ENCODE peak calls at places on chromosomes 5 and 9, in six cellular contexts. One of them, this sample, is unnamed. For H3K9me3, the result is how much of the 10 kb centered on the place peaks cover.

GRCh38 chr5:43353668-43354067 is 40.5 kb upstream of the HMGCS1 start:
- DNase-seq in stomach: no peak
- DNase-seq in IMR-90: no peak
- DNase-seq in DND-41: no peak
- DNase-seq in neural progenitor cell: no peak
- DNase-seq in upper lobe of right lung: no peak
- DNase-seq in this sample: no peak

GRCh38 chr5:2165991-2166978 is 283.6 kb upstream of the IRX4 start:
- DNase-seq in stomach: no peak
- DNase-seq in IMR-90: no peak
- DNase-seq in DND-41: no peak
- DNase-seq in neural progenitor cell: no peak
- DNase-seq in upper lobe of right lung: no peak
- DNase-seq in this sample: no peak

GRCh38 chr5:123085638-123086286 is 3.3 kb upstream of the PRDM6 start:
- DNase-seq in stomach: no peak
- DNase-seq in IMR-90: no peak
- DNase-seq in DND-41: no peak
- DNase-seq in neural progenitor cell: no peak
- DNase-seq in upper lobe of right lung: no peak
- DNase-seq in this sample: no peak

GRCh38 chr5:28012538-28012937 is 974.2 kb upstream of the CDH9 start:
- DNase-seq in stomach: no peak
- DNase-seq in IMR-90: no peak
- DNase-seq in DND-41: no peak
- DNase-seq in neural progenitor cell: no peak
- DNase-seq in upper lobe of right lung: no peak
- DNase-seq in this sample: no peak

GRCh38 chr5:150710165-150710564 is 9.3 kb upstream of the RBM22 start:
- DNase-seq in stomach: no peak
- DNase-seq in IMR-90: no peak
- DNase-seq in DND-41: no peak
- DNase-seq in neural progenitor cell: peak
- DNase-seq in upper lobe of right lung: no peak
- DNase-seq in this sample: no peak

GRCh38 chr5:44372028-44372427 is 17.2 kb downstream of the FGF10 start:
- DNase-seq in stomach: no peak
- DNase-seq in IMR-90: no peak
- DNase-seq in DND-41: no peak
- DNase-seq in neural progenitor cell: no peak
- DNase-seq in upper lobe of right lung: no peak
- DNase-seq in this sample: no peak

GRCh38 chr9:17800397-17800796 is 221.5 kb downstream of the SH3GL2 start:
- DNase-seq in stomach: no peak
- DNase-seq in IMR-90: no peak
- DNase-seq in DND-41: no peak
- DNase-seq in neural progenitor cell: no peak
- DNase-seq in upper lobe of right lung: no peak
- DNase-seq in this sample: no peak

GRCh38 chr9:77897292-77897691 is 134.3 kb downstream of the GNAQ start:
- DNase-seq in stomach: no peak
- DNase-seq in IMR-90: peak
- DNase-seq in DND-41: no peak
- DNase-seq in neural progenitor cell: peak
- DNase-seq in upper lobe of right lung: no peak
- DNase-seq in this sample: no peak

GRCh38 chr5:167759411-167759821 is 532.0 kb upstream of the WWC1 start:
- DNase-seq in stomach: no peak
- DNase-seq in IMR-90: peak
- DNase-seq in DND-41: no peak
- DNase-seq in neural progenitor cell: no peak
- DNase-seq in upper lobe of right lung: no peak
- DNase-seq in this sample: no peak

GRCh38 chr5:160844177-160844576 is 7.8 kb downstream of the ATP10B start:
- DNase-seq in stomach: no peak
- DNase-seq in IMR-90: no peak
- DNase-seq in DND-41: no peak
- DNase-seq in neural progenitor cell: no peak
- DNase-seq in upper lobe of right lung: no peak
- DNase-seq in this sample: no peak

GRCh38 chr5:143701476-143701875 is 110.5 kb upstream of the HMHB1 start:
- DNase-seq in stomach: no peak
- DNase-seq in IMR-90: peak
- DNase-seq in DND-41: no peak
- DNase-seq in neural progenitor cell: no peak
- DNase-seq in upper lobe of right lung: no peak
- DNase-seq in this sample: no peak

GRCh38 chr5:61949054-61949679 is 356.8 kb upstream of the KIF2A start:
- DNase-seq in stomach: no peak
- DNase-seq in IMR-90: no peak
- DNase-seq in DND-41: no peak
- DNase-seq in neural progenitor cell: no peak
- DNase-seq in upper lobe of right lung: no peak
- DNase-seq in this sample: no peak

GRCh38 chr5:153084476-153084875 is 406.0 kb upstream of the GRIA1 start:
- DNase-seq in stomach: no peak
- DNase-seq in IMR-90: no peak
- DNase-seq in DND-41: no peak
- DNase-seq in neural progenitor cell: no peak
- DNase-seq in upper lobe of right lung: no peak
- DNase-seq in this sample: no peak

GRCh38 chr5:131252824-131253171 is 11.1 kb upstream of the CDC42SE2 start:
- DNase-seq in stomach: peak
- DNase-seq in IMR-90: no peak
- DNase-seq in DND-41: peak
- DNase-seq in neural progenitor cell: no peak
- DNase-seq in upper lobe of right lung: peak
- DNase-seq in this sample: peak

GRCh38 chr9:120928720-120929389 is 2.3 kb upstream of the TRAF1 start:
- DNase-seq in stomach: peak
- DNase-seq in IMR-90: no peak
- DNase-seq in DND-41: peak
- DNase-seq in neural progenitor cell: peak
- DNase-seq in upper lobe of right lung: peak
- DNase-seq in this sample: peak

GRCh38 chr9:97986466-97986865 is 3.3 kb downstream of the ANP32B start:
- DNase-seq in stomach: no peak
- DNase-seq in IMR-90: no peak
- DNase-seq in DND-41: no peak
- DNase-seq in neural progenitor cell: no peak
- DNase-seq in upper lobe of right lung: no peak
- DNase-seq in this sample: no peak

GRCh38 chr5:96626956-96627355 is 35.2 kb upstream of the CAST start:
- DNase-seq in stomach: no peak
- DNase-seq in IMR-90: peak
- DNase-seq in DND-41: no peak
- DNase-seq in neural progenitor cell: no peak
- DNase-seq in upper lobe of right lung: no peak
- DNase-seq in this sample: no peak

GRCh38 chr5:151223447-151224264 is at the start of gene CCDC69:
- DNase-seq in stomach: peak
- DNase-seq in IMR-90: peak
- DNase-seq in DND-41: no peak
- DNase-seq in neural progenitor cell: peak
- DNase-seq in upper lobe of right lung: peak
- DNase-seq in this sample: peak

GRCh38 chr5:163193886-163194285 is 243.5 kb upstream of the CCNG1 start:
- DNase-seq in stomach: no peak
- DNase-seq in IMR-90: no peak
- DNase-seq in DND-41: no peak
- DNase-seq in neural progenitor cell: no peak
- DNase-seq in upper lobe of right lung: no peak
- DNase-seq in this sample: no peak

GRCh38 chr5:170232786-170233185 is at the start of gene C5orf58:
- DNase-seq in stomach: no peak
- DNase-seq in IMR-90: no peak
- DNase-seq in DND-41: no peak
- DNase-seq in neural progenitor cell: no peak
- DNase-seq in upper lobe of right lung: peak
- DNase-seq in this sample: no peak

GRCh38 chr5:35894131-35894530 is 37.4 kb downstream of the IL7R start:
- DNase-seq in stomach: no peak
- DNase-seq in IMR-90: no peak
- DNase-seq in DND-41: no peak
- DNase-seq in neural progenitor cell: no peak
- DNase-seq in upper lobe of right lung: no peak
- DNase-seq in this sample: no peak

GRCh38 chr5:157026789-157027424 is 32.0 kb downstream of the HAVCR1 start:
- DNase-seq in stomach: no peak
- DNase-seq in IMR-90: no peak
- DNase-seq in DND-41: no peak
- DNase-seq in neural progenitor cell: peak
- DNase-seq in upper lobe of right lung: no peak
- DNase-seq in this sample: no peak

GRCh38 chr9:126147186-126147585 is 179.4 kb upstream of the MVB12B start:
- DNase-seq in stomach: no peak
- DNase-seq in IMR-90: no peak
- DNase-seq in DND-41: no peak
- DNase-seq in neural progenitor cell: no peak
- DNase-seq in upper lobe of right lung: peak
- DNase-seq in this sample: no peak

GRCh38 chr9:125878241-125878640 is 131.1 kb downstream of the PBX3 start:
- DNase-seq in stomach: no peak
- DNase-seq in IMR-90: no peak
- DNase-seq in DND-41: no peak
- DNase-seq in neural progenitor cell: no peak
- DNase-seq in upper lobe of right lung: no peak
- DNase-seq in this sample: no peak

GRCh38 chr5:138230981-138231589 is 18.0 kb upstream of the CDC23 start:
- DNase-seq in stomach: peak
- DNase-seq in IMR-90: no peak
- DNase-seq in DND-41: peak
- DNase-seq in neural progenitor cell: no peak
- DNase-seq in upper lobe of right lung: no peak
- DNase-seq in this sample: no peak

GRCh38 chr5:95283761-95284511 is 958 bp downstream of the MCTP1 start:
- DNase-seq in stomach: peak
- DNase-seq in IMR-90: no peak
- DNase-seq in DND-41: no peak
- DNase-seq in neural progenitor cell: peak
- DNase-seq in upper lobe of right lung: peak
- DNase-seq in this sample: no peak

GRCh38 chr9:127920794-127921193 is 4.0 kb upstream of the ST6GALNAC4 start:
- DNase-seq in stomach: no peak
- DNase-seq in IMR-90: no peak
- DNase-seq in DND-41: no peak
- DNase-seq in neural progenitor cell: no peak
- DNase-seq in upper lobe of right lung: no peak
- DNase-seq in this sample: no peak

GRCh38 chr9:127916665-127917581 is at the start of gene ST6GALNAC4:
- DNase-seq in stomach: peak
- DNase-seq in IMR-90: peak
- DNase-seq in DND-41: peak
- DNase-seq in neural progenitor cell: peak
- DNase-seq in upper lobe of right lung: peak
- DNase-seq in this sample: peak

GRCh38 chr9:127917603-127918002 is 762 bp upstream of the ST6GALNAC4 start:
- DNase-seq in stomach: no peak
- DNase-seq in IMR-90: no peak
- DNase-seq in DND-41: peak
- DNase-seq in neural progenitor cell: no peak
- DNase-seq in upper lobe of right lung: no peak
- DNase-seq in this sample: no peak

GRCh38 chr9:127919253-127919815 is 2.5 kb upstream of the ST6GALNAC4 start:
- DNase-seq in stomach: peak
- DNase-seq in IMR-90: peak
- DNase-seq in DND-41: no peak
- DNase-seq in neural progenitor cell: no peak
- DNase-seq in upper lobe of right lung: peak
- DNase-seq in this sample: no peak

DNA sequence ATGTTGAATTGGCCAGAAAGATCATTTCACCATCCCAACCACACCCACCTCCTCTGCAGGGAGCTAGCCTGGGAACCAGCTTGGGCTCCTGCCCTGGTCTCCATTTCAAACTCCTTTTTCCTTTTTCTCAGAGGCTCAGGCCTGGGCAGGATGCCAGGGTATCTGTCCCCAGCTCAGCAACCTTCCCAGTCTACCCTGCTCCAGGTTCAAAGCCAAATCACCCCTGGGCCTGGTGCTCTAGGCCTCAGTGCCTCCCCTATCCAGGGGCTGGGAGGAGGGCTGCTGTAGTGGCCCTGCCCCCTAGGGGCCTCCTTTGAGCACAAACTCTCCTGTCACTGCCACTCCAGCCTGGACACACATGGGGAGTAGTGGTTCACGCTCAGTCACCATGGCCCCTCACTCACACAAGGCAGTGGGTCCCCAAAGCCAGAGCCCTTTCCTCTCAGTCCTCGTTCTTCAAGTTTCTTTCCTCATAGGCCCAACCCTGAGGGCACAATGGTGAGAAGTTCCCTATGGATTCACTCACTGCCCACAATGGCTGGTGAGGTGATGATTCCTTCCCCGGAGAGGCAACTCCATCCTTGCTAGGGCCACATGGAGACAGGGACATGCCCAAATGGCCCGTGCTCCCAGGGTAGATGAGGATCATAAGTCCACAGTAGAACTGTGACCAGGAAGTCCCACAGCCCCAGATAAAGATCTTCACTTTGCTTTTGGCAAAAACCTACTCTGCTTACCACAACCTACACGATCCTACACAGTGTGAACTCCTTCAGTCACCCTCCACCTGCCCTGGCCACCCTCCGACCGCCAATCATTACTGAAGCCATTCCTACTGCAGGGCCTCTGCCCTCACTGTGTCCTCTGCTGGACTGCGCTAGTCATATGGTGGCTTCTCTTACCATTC is 1.6 kb upstream of the ST6GALNAC4 start:
- DNase-seq in stomach: no peak
- DNase-seq in IMR-90: no peak
- DNase-seq in DND-41: no peak
- DNase-seq in neural progenitor cell: peak
- DNase-seq in upper lobe of right lung: no peak
- DNase-seq in this sample: peak
- TF ChIP-seq CTCF in stomach: no peak
- TF ChIP-seq CTCF in IMR-90: peak
- TF ChIP-seq CTCF in DND-41: peak
- TF ChIP-seq CTCF in neural progenitor cell: peak
- TF ChIP-seq CTCF in upper lobe of right lung: no peak
- TF ChIP-seq CTCF in this sample: no peak

GRCh38 chr9:2014696-2015580 is at the start of gene SMARCA2:
- DNase-seq in stomach: peak
- DNase-seq in IMR-90: peak
- DNase-seq in DND-41: peak
- DNase-seq in neural progenitor cell: peak
- DNase-seq in upper lobe of right lung: peak
- DNase-seq in this sample: peak
- H3K9me3 ChIP-seq in stomach: under half
- H3K9me3 ChIP-seq in IMR-90: under half
- H3K9me3 ChIP-seq in DND-41: under half
- H3K9me3 ChIP-seq in neural progenitor cell: under half
- H3K9me3 ChIP-seq in upper lobe of right lung: under half
- H3K9me3 ChIP-seq in this sample: under half

GRCh38 chr5:89065919-89066318 is 182.9 kb upstream of the MEF2C start:
- DNase-seq in stomach: no peak
- DNase-seq in IMR-90: no peak
- DNase-seq in DND-41: no peak
- DNase-seq in neural progenitor cell: no peak
- DNase-seq in upper lobe of right lung: no peak
- DNase-seq in this sample: no peak
- H3K27ac ChIP-seq in stomach: no peak
- H3K27ac ChIP-seq in IMR-90: no peak
- H3K27ac ChIP-seq in DND-41: no peak
- H3K27ac ChIP-seq in neural progenitor cell: no peak
- H3K27ac ChIP-seq in upper lobe of right lung: no peak
- H3K27ac ChIP-seq in this sample: no peak

GRCh38 chr9:127629468-127630081 is 17.5 kb downstream of the STXBP1 start:
- DNase-seq in stomach: no peak
- DNase-seq in IMR-90: peak
- DNase-seq in DND-41: no peak
- DNase-seq in neural progenitor cell: no peak
- DNase-seq in upper lobe of right lung: peak
- DNase-seq in this sample: no peak
- TF ChIP-seq CTCF in stomach: no peak
- TF ChIP-seq CTCF in IMR-90: peak
- TF ChIP-seq CTCF in DND-41: no peak
- TF ChIP-seq CTCF in neural progenitor cell: peak
- TF ChIP-seq CTCF in upper lobe of right lung: peak
- TF ChIP-seq CTCF in this sample: no peak